ENCODE peak calls at places on chromosomes 3 and 15, in four cellular contexts. W is NAMALWA, U is HepG2, D is mesendoderm. Z is an unnamed sample.

GRCh38 chr3:63167113-63167512 is 111.0 kb upstream of the SYNPR start:
- DNase-seq in D (no peak), W (no peak), U (no peak), Z (no peak)

GRCh38 chr3:172036541-172037215 is 2.7 kb upstream of the FNDC3B start:
- DNase-seq in W (no peak), U (no peak), D (no peak), Z (no peak)

GRCh38 chr15:70528270-70528706 is 235.1 kb downstream of the UACA start:
- DNase-seq in U (peak; percentile 66), D (peak; percentile 63), W (peak; percentile 86), Z (peak; percentile 53)

GRCh38 chr3:127628788-127629456 is at the start of gene PODXL2:
- DNase-seq in W (no peak), U (peak; percentile 28), D (peak; percentile 60), Z (peak; percentile 33)

GRCh38 chr3:179301645-179302044 is 21.2 kb upstream of the ZNF639 start:
- DNase-seq in U (no peak), W (no peak), D (no peak), Z (no peak)

GRCh38 chr15:73822998-73823397 is 50.4 kb upstream of the TBC1D21 start:
- DNase-seq in D (peak; percentile 46), W (no peak), U (no peak), Z (peak; percentile 46)

GRCh38 chr3:148943531-148944200 is 47.7 kb upstream of the GYG1 start:
- DNase-seq in W (peak; percentile 88), D (peak; percentile 86), U (peak; percentile 76), Z (peak; percentile 85)

GRCh38 chr3:40248591-40248990 is 60.9 kb upstream of the EIF1B start:
- DNase-seq in U (no peak), D (no peak), W (no peak), Z (no peak)

GRCh38 chr3:67202053-67202452 is 203.9 kb downstream of the KBTBD8 start:
- DNase-seq in W (no peak), D (no peak), U (no peak), Z (no peak)

GRCh38 chr3:45214061-45214680 is 11.9 kb downstream of the TMEM158 start:
- DNase-seq in W (no peak), U (no peak), D (peak; percentile 56), Z (no peak)

GRCh38 chr3:137282871-137283270 is 325.1 kb downstream of the IL20RB start:
- DNase-seq in W (no peak), U (no peak), D (no peak), Z (no peak)

GRCh38 chr15:52093539-52094502 is 18.8 kb downstream of the BCL2L10 start:
- DNase-seq in D (no peak), U (no peak), W (no peak), Z (peak; percentile 91)

GRCh38 chr15:42483677-42484076 is 7.3 kb downstream of the ZNF106 start:
- DNase-seq in D (no peak), U (no peak), W (no peak), Z (no peak)

GRCh38 chr15:100002091-100002620 is 268.9 kb upstream of the LYSMD4 start:
- DNase-seq in U (no peak), W (no peak), D (no peak), Z (no peak)

GRCh38 chr15:68499620-68500312 is 67.8 kb upstream of the ITGA11 start:
- DNase-seq in W (no peak), D (no peak), U (no peak), Z (no peak)

GRCh38 chr15:70451861-70452653 is 311.3 kb downstream of the UACA start:
- DNase-seq in U (no peak), D (peak; percentile 19), W (no peak), Z (no peak)

GRCh38 chr15:77568014-77568959 is 64.4 kb downstream of the LINGO1 start:
- DNase-seq in D (no peak), U (peak; percentile 12), W (no peak), Z (no peak)

GRCh38 chr15:88489321-88489720 is 21.8 kb downstream of the MRPS11 start:
- DNase-seq in D (peak; percentile 46), W (no peak), U (no peak), Z (no peak)

GRCh38 chr15:86231864-86232801 is 152.5 kb downstream of the AGBL1 start:
- DNase-seq in W (peak; percentile 48), D (peak; percentile 75), U (peak; percentile 12), Z (peak; percentile 42)

GRCh38 chr15:56207092-56207491 is 36.6 kb downstream of the RFX7 start:
- DNase-seq in U (no peak), W (peak; percentile 23), D (no peak), Z (no peak)

GRCh38 chr3:73604491-73604890 is 20.2 kb downstream of the PDZRN3 start:
- DNase-seq in D (no peak), W (no peak), U (no peak), Z (peak; percentile 89)

GRCh38 chr3:141979050-141979671 is 102.7 kb downstream of the ATP1B3 start:
- DNase-seq in U (no peak), D (no peak), W (no peak), Z (peak; percentile 74)

GRCh38 chr3:50502584-50503423 is 630 bp downstream of the CACNA2D2 start:
- DNase-seq in U (no peak), W (no peak), D (no peak), Z (no peak)

GRCh38 chr3:12479919-12480425 is 4.3 kb upstream of the TSEN2 start:
- DNase-seq in U (peak; percentile 66), W (peak; percentile 73), D (peak; percentile 69), Z (peak; percentile 70)

GRCh38 chr15:71559098-71559497 is 251.3 kb upstream of the NR2E3 start:
- DNase-seq in W (no peak), D (no peak), U (no peak), Z (peak; percentile 74)